ENCODE peak calls at places on chromosomes 5 and 9, in ten cellular contexts. One of them, this sample, is unnamed.

GRCh38 chr5:160188151-160188967 is 40.9 kb upstream of the FABP6 start:
- DNase-seq in adrenal gland: peak
- DNase-seq in AG09309: peak
- DNase-seq in suprapubic skin: peak
- DNase-seq in fibroblast of mammary gland: peak
- DNase-seq in CD8-positive, alpha-beta T cell: no peak
- DNase-seq in psoas muscle: peak
- DNase-seq in lower leg skin: peak
- DNase-seq in neural progenitor cell: peak
- DNase-seq in heart right ventricle: peak
- DNase-seq in this sample: no peak

GRCh38 chr5:112276996-112277395 is 142.1 kb downstream of the EPB41L4A start:
- DNase-seq in adrenal gland: no peak
- DNase-seq in AG09309: no peak
- DNase-seq in suprapubic skin: no peak
- DNase-seq in fibroblast of mammary gland: no peak
- DNase-seq in CD8-positive, alpha-beta T cell: no peak
- DNase-seq in psoas muscle: no peak
- DNase-seq in lower leg skin: no peak
- DNase-seq in neural progenitor cell: peak
- DNase-seq in heart right ventricle: no peak
- DNase-seq in this sample: no peak

GRCh38 chr5:32217886-32218396 is 43.8 kb upstream of the GOLPH3 start:
- DNase-seq in adrenal gland: no peak
- DNase-seq in AG09309: no peak
- DNase-seq in suprapubic skin: no peak
- DNase-seq in fibroblast of mammary gland: no peak
- DNase-seq in CD8-positive, alpha-beta T cell: no peak
- DNase-seq in psoas muscle: no peak
- DNase-seq in lower leg skin: no peak
- DNase-seq in neural progenitor cell: peak
- DNase-seq in heart right ventricle: peak
- DNase-seq in this sample: no peak

GRCh38 chr5:121038438-121038837 is 574.3 kb downstream of the PRR16 start:
- DNase-seq in adrenal gland: no peak
- DNase-seq in AG09309: no peak
- DNase-seq in suprapubic skin: no peak
- DNase-seq in fibroblast of mammary gland: no peak
- DNase-seq in CD8-positive, alpha-beta T cell: no peak
- DNase-seq in psoas muscle: no peak
- DNase-seq in lower leg skin: no peak
- DNase-seq in neural progenitor cell: no peak
- DNase-seq in heart right ventricle: no peak
- DNase-seq in this sample: no peak

GRCh38 chr5:179120421-179120861 is 60.3 kb downstream of the ZNF354C start:
- DNase-seq in adrenal gland: peak
- DNase-seq in AG09309: no peak
- DNase-seq in suprapubic skin: peak
- DNase-seq in fibroblast of mammary gland: no peak
- DNase-seq in CD8-positive, alpha-beta T cell: no peak
- DNase-seq in psoas muscle: no peak
- DNase-seq in lower leg skin: peak
- DNase-seq in neural progenitor cell: no peak
- DNase-seq in heart right ventricle: no peak
- DNase-seq in this sample: no peak

GRCh38 chr5:1918488-1919208 is 35.9 kb upstream of the IRX4 start:
- DNase-seq in adrenal gland: no peak
- DNase-seq in AG09309: no peak
- DNase-seq in suprapubic skin: peak
- DNase-seq in fibroblast of mammary gland: no peak
- DNase-seq in CD8-positive, alpha-beta T cell: no peak
- DNase-seq in psoas muscle: no peak
- DNase-seq in lower leg skin: peak
- DNase-seq in neural progenitor cell: no peak
- DNase-seq in heart right ventricle: no peak
- DNase-seq in this sample: no peak

GRCh38 chr5:160555836-160556660 is 134.4 kb downstream of the PTTG1 start:
- DNase-seq in adrenal gland: no peak
- DNase-seq in AG09309: peak
- DNase-seq in suprapubic skin: no peak
- DNase-seq in fibroblast of mammary gland: no peak
- DNase-seq in CD8-positive, alpha-beta T cell: no peak
- DNase-seq in psoas muscle: no peak
- DNase-seq in lower leg skin: no peak
- DNase-seq in neural progenitor cell: peak
- DNase-seq in heart right ventricle: no peak
- DNase-seq in this sample: no peak

GRCh38 chr9:93965830-93966577 is 10.8 kb upstream of the BARX1 start:
- DNase-seq in adrenal gland: peak
- DNase-seq in AG09309: no peak
- DNase-seq in suprapubic skin: peak
- DNase-seq in fibroblast of mammary gland: no peak
- DNase-seq in CD8-positive, alpha-beta T cell: no peak
- DNase-seq in psoas muscle: no peak
- DNase-seq in lower leg skin: no peak
- DNase-seq in neural progenitor cell: no peak
- DNase-seq in heart right ventricle: no peak
- DNase-seq in this sample: no peak

GRCh38 chr9:123544007-123544827 is 188.2 kb downstream of the CRB2 start:
- DNase-seq in adrenal gland: peak
- DNase-seq in AG09309: no peak
- DNase-seq in suprapubic skin: no peak
- DNase-seq in fibroblast of mammary gland: peak
- DNase-seq in CD8-positive, alpha-beta T cell: no peak
- DNase-seq in psoas muscle: no peak
- DNase-seq in lower leg skin: no peak
- DNase-seq in neural progenitor cell: peak
- DNase-seq in heart right ventricle: no peak
- DNase-seq in this sample: no peak

GRCh38 chr9:70013598-70014196 is 30.0 kb upstream of the MAMDC2 start:
- DNase-seq in adrenal gland: no peak
- DNase-seq in AG09309: no peak
- DNase-seq in suprapubic skin: no peak
- DNase-seq in fibroblast of mammary gland: peak
- DNase-seq in CD8-positive, alpha-beta T cell: no peak
- DNase-seq in psoas muscle: peak
- DNase-seq in lower leg skin: no peak
- DNase-seq in neural progenitor cell: no peak
- DNase-seq in heart right ventricle: peak
- DNase-seq in this sample: no peak

GRCh38 chr9:132163876-132164603 is 2.2 kb downstream of the NTNG2 start:
- DNase-seq in adrenal gland: no peak
- DNase-seq in AG09309: no peak
- DNase-seq in suprapubic skin: no peak
- DNase-seq in fibroblast of mammary gland: no peak
- DNase-seq in CD8-positive, alpha-beta T cell: no peak
- DNase-seq in psoas muscle: peak
- DNase-seq in lower leg skin: no peak
- DNase-seq in neural progenitor cell: peak
- DNase-seq in heart right ventricle: no peak
- DNase-seq in this sample: no peak

GRCh38 chr9:132164604-132165362 is 2.9 kb downstream of the NTNG2 start:
- DNase-seq in adrenal gland: peak
- DNase-seq in AG09309: no peak
- DNase-seq in suprapubic skin: no peak
- DNase-seq in fibroblast of mammary gland: peak
- DNase-seq in CD8-positive, alpha-beta T cell: no peak
- DNase-seq in psoas muscle: peak
- DNase-seq in lower leg skin: no peak
- DNase-seq in neural progenitor cell: peak
- DNase-seq in heart right ventricle: peak
- DNase-seq in this sample: no peak

GRCh38 chr9:132162764-132163456 is 1.1 kb downstream of the NTNG2 start:
- DNase-seq in adrenal gland: no peak
- DNase-seq in AG09309: no peak
- DNase-seq in suprapubic skin: no peak
- DNase-seq in fibroblast of mammary gland: no peak
- DNase-seq in CD8-positive, alpha-beta T cell: no peak
- DNase-seq in psoas muscle: peak
- DNase-seq in lower leg skin: no peak
- DNase-seq in neural progenitor cell: peak
- DNase-seq in heart right ventricle: no peak
- DNase-seq in this sample: no peak

GRCh38 chr9:132161743-132162187 is at the start of gene NTNG2:
- DNase-seq in adrenal gland: no peak
- DNase-seq in AG09309: no peak
- DNase-seq in suprapubic skin: no peak
- DNase-seq in fibroblast of mammary gland: no peak
- DNase-seq in CD8-positive, alpha-beta T cell: no peak
- DNase-seq in psoas muscle: no peak
- DNase-seq in lower leg skin: no peak
- DNase-seq in neural progenitor cell: no peak
- DNase-seq in heart right ventricle: no peak
- DNase-seq in this sample: no peak

DNA sequence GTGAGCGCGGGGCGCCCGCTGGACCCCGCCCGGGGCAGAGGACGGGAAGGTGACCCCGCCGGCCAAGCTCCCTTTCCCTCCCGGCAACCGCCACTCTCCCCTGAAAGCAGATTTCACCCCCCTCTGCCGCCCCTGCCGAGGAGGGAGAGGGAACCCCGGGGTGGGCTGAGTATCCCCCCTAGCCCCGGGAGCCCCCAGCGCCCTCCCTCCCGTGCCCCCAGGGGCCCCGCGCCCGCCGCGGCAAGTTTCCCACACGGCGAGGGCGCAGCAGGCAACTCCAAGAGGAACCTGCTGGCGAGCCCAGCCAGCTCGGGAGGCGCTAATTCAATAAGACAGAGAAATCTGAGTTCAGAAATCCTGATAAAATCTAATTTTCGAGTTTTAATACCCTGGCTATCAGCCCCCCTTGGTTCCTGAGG is 1.6 kb downstream of the NTNG2 start:
- DNase-seq in adrenal gland: no peak
- DNase-seq in AG09309: no peak
- DNase-seq in suprapubic skin: no peak
- DNase-seq in fibroblast of mammary gland: peak
- DNase-seq in CD8-positive, alpha-beta T cell: no peak
- DNase-seq in psoas muscle: peak
- DNase-seq in lower leg skin: no peak
- DNase-seq in neural progenitor cell: peak
- DNase-seq in heart right ventricle: no peak
- DNase-seq in this sample: no peak
- H3K4me3 ChIP-seq in adrenal gland: no peak
- H3K4me3 ChIP-seq in AG09309: peak
- H3K4me3 ChIP-seq in suprapubic skin: peak
- H3K4me3 ChIP-seq in fibroblast of mammary gland: no peak
- H3K4me3 ChIP-seq in CD8-positive, alpha-beta T cell: peak
- H3K4me3 ChIP-seq in psoas muscle: peak
- H3K4me3 ChIP-seq in lower leg skin: no peak
- H3K4me3 ChIP-seq in neural progenitor cell: peak
- H3K4me3 ChIP-seq in heart right ventricle: peak
- H3K4me3 ChIP-seq in this sample: no peak

GRCh38 chr5:150780180-150780692 is 1.7 kb downstream of the SMIM3 start:
- DNase-seq in adrenal gland: peak
- DNase-seq in AG09309: no peak
- DNase-seq in suprapubic skin: no peak
- DNase-seq in fibroblast of mammary gland: peak
- DNase-seq in CD8-positive, alpha-beta T cell: no peak
- DNase-seq in psoas muscle: peak
- DNase-seq in lower leg skin: no peak
- DNase-seq in neural progenitor cell: no peak
- DNase-seq in heart right ventricle: peak
- DNase-seq in this sample: peak

GRCh38 chr5:150777685-150778084 is 872 bp upstream of the SMIM3 start:
- DNase-seq in adrenal gland: no peak
- DNase-seq in AG09309: no peak
- DNase-seq in suprapubic skin: no peak
- DNase-seq in fibroblast of mammary gland: peak
- DNase-seq in CD8-positive, alpha-beta T cell: no peak
- DNase-seq in psoas muscle: no peak
- DNase-seq in lower leg skin: no peak
- DNase-seq in neural progenitor cell: no peak
- DNase-seq in heart right ventricle: no peak
- DNase-seq in this sample: no peak

GRCh38 chr5:150778103-150778516 is 447 bp upstream of the SMIM3 start:
- DNase-seq in adrenal gland: no peak
- DNase-seq in AG09309: no peak
- DNase-seq in suprapubic skin: no peak
- DNase-seq in fibroblast of mammary gland: peak
- DNase-seq in CD8-positive, alpha-beta T cell: no peak
- DNase-seq in psoas muscle: no peak
- DNase-seq in lower leg skin: no peak
- DNase-seq in neural progenitor cell: no peak
- DNase-seq in heart right ventricle: no peak
- DNase-seq in this sample: no peak

GRCh38 chr5:150779397-150780179 is 1.0 kb downstream of the SMIM3 start:
- DNase-seq in adrenal gland: no peak
- DNase-seq in AG09309: no peak
- DNase-seq in suprapubic skin: no peak
- DNase-seq in fibroblast of mammary gland: peak
- DNase-seq in CD8-positive, alpha-beta T cell: no peak
- DNase-seq in psoas muscle: no peak
- DNase-seq in lower leg skin: no peak
- DNase-seq in neural progenitor cell: no peak
- DNase-seq in heart right ventricle: no peak
- DNase-seq in this sample: peak

GRCh38 chr5:150778517-150779396 is at the start of gene SMIM3:
- DNase-seq in adrenal gland: peak
- DNase-seq in AG09309: no peak
- DNase-seq in suprapubic skin: peak
- DNase-seq in fibroblast of mammary gland: peak
- DNase-seq in CD8-positive, alpha-beta T cell: peak
- DNase-seq in psoas muscle: peak
- DNase-seq in lower leg skin: peak
- DNase-seq in neural progenitor cell: peak
- DNase-seq in heart right ventricle: peak
- DNase-seq in this sample: peak
- TF ChIP-seq CTCF in adrenal gland: no peak
- TF ChIP-seq CTCF in AG09309: peak
- TF ChIP-seq CTCF in suprapubic skin: no peak
- TF ChIP-seq CTCF in fibroblast of mammary gland: peak
- TF ChIP-seq CTCF in CD8-positive, alpha-beta T cell: no peak
- TF ChIP-seq CTCF in psoas muscle: peak
- TF ChIP-seq CTCF in lower leg skin: no peak
- TF ChIP-seq CTCF in neural progenitor cell: peak
- TF ChIP-seq CTCF in heart right ventricle: no peak
- TF ChIP-seq CTCF in this sample: peak

DNA sequence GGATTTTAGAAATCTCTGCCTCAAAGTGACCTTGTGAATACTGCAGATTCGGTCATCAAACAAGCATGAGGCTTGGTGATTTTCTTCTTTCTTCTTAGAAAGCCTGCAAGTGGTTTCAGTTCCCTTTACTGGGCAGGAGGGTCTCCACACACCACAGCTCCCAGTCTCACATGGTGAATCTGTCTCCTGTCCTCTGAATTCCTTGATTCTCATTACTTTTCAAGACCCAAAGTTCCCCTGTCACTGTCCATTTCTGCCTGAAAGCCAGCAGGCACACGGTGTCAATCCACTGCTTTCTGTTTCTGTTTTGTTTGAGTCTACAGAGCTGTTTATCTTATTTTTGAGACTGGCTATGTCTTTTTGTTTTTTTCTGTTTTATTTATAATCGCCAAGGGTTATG is 14.2 kb downstream of the HSPB3 start:
- DNase-seq in adrenal gland: no peak
- DNase-seq in AG09309: no peak
- DNase-seq in suprapubic skin: no peak
- DNase-seq in fibroblast of mammary gland: peak
- DNase-seq in CD8-positive, alpha-beta T cell: no peak
- DNase-seq in psoas muscle: no peak
- DNase-seq in lower leg skin: no peak
- DNase-seq in neural progenitor cell: no peak
- DNase-seq in heart right ventricle: no peak
- DNase-seq in this sample: no peak
- H3K4me3 ChIP-seq in adrenal gland: peak
- H3K4me3 ChIP-seq in AG09309: peak
- H3K4me3 ChIP-seq in suprapubic skin: peak
- H3K4me3 ChIP-seq in fibroblast of mammary gland: peak
- H3K4me3 ChIP-seq in CD8-positive, alpha-beta T cell: no peak
- H3K4me3 ChIP-seq in psoas muscle: peak
- H3K4me3 ChIP-seq in lower leg skin: no peak
- H3K4me3 ChIP-seq in neural progenitor cell: no peak
- H3K4me3 ChIP-seq in heart right ventricle: peak
- H3K4me3 ChIP-seq in this sample: no peak

GRCh38 chr5:96250782-96251181 is 182.3 kb downstream of the PCSK1 start:
- DNase-seq in adrenal gland: no peak
- DNase-seq in AG09309: no peak
- DNase-seq in suprapubic skin: no peak
- DNase-seq in fibroblast of mammary gland: no peak
- DNase-seq in CD8-positive, alpha-beta T cell: no peak
- DNase-seq in psoas muscle: no peak
- DNase-seq in lower leg skin: no peak
- DNase-seq in neural progenitor cell: no peak
- DNase-seq in heart right ventricle: no peak
- DNase-seq in this sample: no peak
- TF ChIP-seq CTCF in adrenal gland: no peak
- TF ChIP-seq CTCF in AG09309: no peak
- TF ChIP-seq CTCF in suprapubic skin: no peak
- TF ChIP-seq CTCF in fibroblast of mammary gland: no peak
- TF ChIP-seq CTCF in CD8-positive, alpha-beta T cell: no peak
- TF ChIP-seq CTCF in psoas muscle: no peak
- TF ChIP-seq CTCF in lower leg skin: no peak
- TF ChIP-seq CTCF in neural progenitor cell: no peak
- TF ChIP-seq CTCF in heart right ventricle: no peak
- TF ChIP-seq CTCF in this sample: no peak

This sample was measured in GM06990.